ENCODE peak calls at places on chromosomes 16 and 17, in seven cellular contexts. One of them, this sample, is unnamed.

GRCh38 chr17:79980246-79981043 is 55.2 kb downstream of the TBC1D16 start:
- DNase-seq in AG10803: no peak
- DNase-seq in testis: no peak
- DNase-seq in GM06990: no peak
- DNase-seq in WERI-Rb-1: peak; percentile 7
- DNase-seq in GM23338: no peak
- DNase-seq in ascending aorta: no peak
- DNase-seq in this sample: no peak

GRCh38 chr17:80751070-80751459 is 206.4 kb downstream of the RPTOR start:
- DNase-seq in AG10803: peak; percentile 57
- DNase-seq in GM23338: no peak
- DNase-seq in testis: no peak
- DNase-seq in ascending aorta: no peak
- DNase-seq in WERI-Rb-1: no peak
- DNase-seq in GM06990: no peak
- DNase-seq in this sample: no peak

GRCh38 chr16:9014389-9014788 is 50.7 kb upstream of the USP7 start:
- DNase-seq in ascending aorta: no peak
- DNase-seq in AG10803: no peak
- DNase-seq in GM06990: no peak
- DNase-seq in GM23338: no peak
- DNase-seq in WERI-Rb-1: no peak
- DNase-seq in testis: no peak
- DNase-seq in this sample: no peak

GRCh38 chr17:30958187-30958586 is 12.7 kb upstream of the RNF135 start:
- DNase-seq in AG10803: peak; percentile 12
- DNase-seq in WERI-Rb-1: no peak
- DNase-seq in GM23338: no peak
- DNase-seq in testis: no peak
- DNase-seq in ascending aorta: no peak
- DNase-seq in GM06990: no peak
- DNase-seq in this sample: no peak

GRCh38 chr16:22424161-22424937 is 49.9 kb upstream of the CDR2 start:
- DNase-seq in testis: peak; percentile 65
- DNase-seq in ascending aorta: peak; percentile 34
- DNase-seq in GM06990: no peak
- DNase-seq in GM23338: no peak
- DNase-seq in WERI-Rb-1: no peak
- DNase-seq in AG10803: peak; percentile 82
- DNase-seq in this sample: no peak

GRCh38 chr17:30113213-30113612 is 3.4 kb upstream of the NSRP1 start:
- DNase-seq in testis: no peak
- DNase-seq in AG10803: no peak
- DNase-seq in WERI-Rb-1: no peak
- DNase-seq in ascending aorta: no peak
- DNase-seq in GM06990: no peak
- DNase-seq in GM23338: no peak
- DNase-seq in this sample: peak; percentile 35

GRCh38 chr16:641326-642188 is at the start of gene MCRIP2:
- DNase-seq in GM06990: peak; percentile 89
- DNase-seq in WERI-Rb-1: peak; percentile 85
- DNase-seq in AG10803: peak; percentile 72
- DNase-seq in ascending aorta: no peak
- DNase-seq in testis: peak; percentile 88
- DNase-seq in GM23338: peak; percentile 92
- DNase-seq in this sample: peak; percentile 70

GRCh38 chr16:67101683-67102082 is 8.1 kb upstream of the PHAF1 start:
- DNase-seq in ascending aorta: no peak
- DNase-seq in AG10803: peak; percentile 78
- DNase-seq in WERI-Rb-1: no peak
- DNase-seq in GM06990: no peak
- DNase-seq in GM23338: no peak
- DNase-seq in testis: no peak
- DNase-seq in this sample: no peak

GRCh38 chr16:2698996-2699750 is 16.9 kb downstream of the KCTD5 start:
- DNase-seq in ascending aorta: no peak
- DNase-seq in GM23338: no peak
- DNase-seq in AG10803: no peak
- DNase-seq in GM06990: no peak
- DNase-seq in WERI-Rb-1: no peak
- DNase-seq in testis: no peak
- DNase-seq in this sample: no peak

GRCh38 chr16:56841659-56842058 is 23.3 kb upstream of the SLC12A3 start:
- DNase-seq in ascending aorta: no peak
- DNase-seq in GM06990: no peak
- DNase-seq in WERI-Rb-1: no peak
- DNase-seq in testis: no peak
- DNase-seq in GM23338: no peak
- DNase-seq in AG10803: no peak
- DNase-seq in this sample: no peak

GRCh38 chr16:3459401-3460090 is 16.1 kb downstream of the NAA60 start:
- DNase-seq in testis: no peak
- DNase-seq in ascending aorta: no peak
- DNase-seq in WERI-Rb-1: no peak
- DNase-seq in GM06990: no peak
- DNase-seq in GM23338: peak; percentile 87
- DNase-seq in AG10803: no peak
- DNase-seq in this sample: no peak

GRCh38 chr17:77849203-77849602 is 109.3 kb upstream of the TNRC6C start:
- DNase-seq in ascending aorta: no peak
- DNase-seq in AG10803: no peak
- DNase-seq in testis: no peak
- DNase-seq in GM06990: no peak
- DNase-seq in GM23338: no peak
- DNase-seq in WERI-Rb-1: no peak
- DNase-seq in this sample: no peak

GRCh38 chr16:55261301-55261700 is 62.7 kb upstream of the IRX6 start:
- DNase-seq in ascending aorta: no peak
- DNase-seq in GM06990: no peak
- DNase-seq in WERI-Rb-1: no peak
- DNase-seq in testis: no peak
- DNase-seq in AG10803: no peak
- DNase-seq in GM23338: no peak
- DNase-seq in this sample: no peak

GRCh38 chr16:81723098-81723723 is 55.9 kb upstream of the PLCG2 start:
- DNase-seq in ascending aorta: no peak
- DNase-seq in WERI-Rb-1: peak; percentile 22
- DNase-seq in GM23338: peak; percentile 94
- DNase-seq in GM06990: peak; percentile 58
- DNase-seq in AG10803: peak; percentile 79
- DNase-seq in testis: peak; percentile 57
- DNase-seq in this sample: peak; percentile 87

GRCh38 chr16:81259916-81260315 is 21.4 kb downstream of the BCO1 start:
- DNase-seq in ascending aorta: no peak
- DNase-seq in WERI-Rb-1: no peak
- DNase-seq in GM23338: no peak
- DNase-seq in GM06990: no peak
- DNase-seq in AG10803: no peak
- DNase-seq in testis: no peak
- DNase-seq in this sample: no peak

DNA sequence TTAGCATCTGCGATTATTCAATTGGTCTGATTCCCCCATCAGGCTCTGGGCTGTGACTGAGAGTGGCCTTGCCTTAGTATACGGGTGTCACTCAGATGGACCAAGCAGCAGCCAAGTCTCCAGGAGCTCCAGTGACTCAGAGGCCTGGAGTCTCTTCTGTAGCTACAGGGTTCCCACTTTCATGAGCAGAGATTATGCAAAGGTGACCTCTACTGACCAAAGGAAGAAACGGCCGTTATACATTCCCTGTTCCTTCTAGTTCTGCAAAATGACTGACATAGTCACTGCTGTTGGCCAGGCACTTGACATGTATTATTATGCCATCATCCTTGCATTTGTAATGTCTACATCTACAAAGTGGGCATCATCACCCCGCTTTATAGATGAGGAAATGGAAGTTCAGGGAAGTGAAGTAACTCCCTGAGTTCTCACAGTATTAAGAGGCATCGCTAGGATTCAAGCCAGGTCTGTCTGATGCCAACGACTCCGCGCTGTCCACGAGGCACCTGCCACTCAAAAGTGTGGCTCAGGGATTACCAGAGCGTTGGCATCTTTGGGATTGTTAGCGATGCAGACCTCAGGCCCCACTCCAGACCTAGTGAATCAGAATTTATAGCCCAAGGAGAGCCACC is 23.3 kb downstream of the SLC38A7 start:
- DNase-seq in WERI-Rb-1: peak; percentile 60
- DNase-seq in GM06990: no peak
- DNase-seq in testis: peak; percentile 69
- DNase-seq in GM23338: peak; percentile 87
- DNase-seq in AG10803: peak; percentile 87
- DNase-seq in ascending aorta: no peak
- DNase-seq in this sample: peak; percentile 87
- TF ChIP-seq CTCF in WERI-Rb-1: peak; percentile 75
- TF ChIP-seq CTCF in GM06990: peak; percentile 67
- TF ChIP-seq CTCF in testis: peak; percentile 32
- TF ChIP-seq CTCF in GM23338: peak; percentile 90
- TF ChIP-seq CTCF in AG10803: peak; percentile 88
- TF ChIP-seq CTCF in ascending aorta: peak; percentile 27
- TF ChIP-seq CTCF in this sample: peak; percentile 77

DNA sequence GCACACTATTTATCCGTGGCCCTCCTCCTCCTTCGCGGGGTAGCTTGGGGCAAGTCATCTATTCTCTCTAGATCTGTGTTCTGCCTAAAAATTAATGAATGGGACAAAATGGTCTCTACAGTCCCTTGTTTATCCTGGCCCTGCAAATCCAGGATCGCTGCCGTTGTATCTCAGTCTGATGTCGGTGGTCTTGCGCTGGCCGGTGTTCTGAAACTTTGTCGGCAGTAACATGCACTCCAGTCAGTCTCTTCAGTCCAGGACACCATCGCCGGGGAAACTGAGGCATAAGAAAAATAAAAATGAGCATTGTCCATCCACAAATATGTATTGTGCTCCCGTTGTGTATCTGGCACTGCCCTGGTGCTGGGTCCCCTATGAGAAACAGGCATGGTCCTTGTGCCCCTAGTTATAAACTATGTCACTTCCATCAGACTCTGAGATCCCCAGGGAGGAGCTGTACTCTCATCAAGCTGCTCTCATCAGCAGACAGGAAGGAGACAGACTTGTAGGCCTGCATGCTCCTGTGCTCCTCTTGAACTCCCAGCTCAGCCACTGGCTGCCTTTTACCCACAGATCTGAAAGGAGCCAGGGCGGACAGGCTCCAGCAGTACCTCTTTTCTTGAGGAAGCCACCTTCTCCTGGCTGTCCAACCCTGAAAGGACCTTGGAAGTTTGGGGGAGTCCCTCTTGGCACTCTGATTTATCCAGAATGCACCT is 13.7 kb upstream of the CA4 start:
- DNase-seq in WERI-Rb-1: peak; percentile 5
- DNase-seq in GM06990: no peak
- DNase-seq in testis: no peak
- DNase-seq in GM23338: peak; percentile 8
- DNase-seq in ascending aorta: no peak
- DNase-seq in AG10803: no peak
- DNase-seq in this sample: no peak
- H3K4me3 ChIP-seq in WERI-Rb-1: no peak overlapping the region
- H3K4me3 ChIP-seq in GM06990: no peak overlapping the region
- H3K4me3 ChIP-seq in testis: peak overlapping the region; percentile 54
- H3K4me3 ChIP-seq in GM23338: peak overlapping the region; percentile 93
- H3K4me3 ChIP-seq in ascending aorta: peak overlapping the region; percentile 80
- H3K4me3 ChIP-seq in AG10803: peak overlapping the region; percentile 91
- H3K4me3 ChIP-seq in this sample: peak overlapping the region; percentile 74

DNA sequence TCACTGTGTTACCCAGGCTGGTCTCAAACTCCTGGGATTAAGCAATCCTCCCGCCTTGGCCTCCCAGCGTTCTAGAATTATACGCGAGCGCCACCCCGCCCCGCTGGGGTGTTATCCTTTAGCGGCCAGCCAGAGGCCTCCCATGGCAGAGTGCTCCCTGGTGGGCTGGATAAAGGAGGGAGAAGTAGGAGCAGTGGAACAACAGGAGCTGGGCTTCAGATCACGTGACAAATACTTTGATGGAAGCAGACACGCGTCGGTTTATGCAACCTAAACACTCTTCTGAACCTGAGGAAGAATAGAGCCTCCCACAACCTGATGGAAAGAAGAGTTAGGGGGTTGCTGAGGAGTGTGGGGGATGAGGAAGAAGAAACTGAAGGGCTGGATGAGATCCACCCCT is 2114.0 kb downstream of the TP53TG3F start:
- DNase-seq in GM23338: no peak
- DNase-seq in GM06990: no peak
- DNase-seq in testis: no peak
- DNase-seq in ascending aorta: no peak
- DNase-seq in WERI-Rb-1: no peak
- DNase-seq in AG10803: no peak
- DNase-seq in this sample: no peak
- TF ChIP-seq CTCF in GM23338: no peak
- TF ChIP-seq CTCF in GM06990: no peak
- TF ChIP-seq CTCF in testis: no peak
- TF ChIP-seq CTCF in ascending aorta: no peak
- TF ChIP-seq CTCF in WERI-Rb-1: no peak
- TF ChIP-seq CTCF in AG10803: no peak
- TF ChIP-seq CTCF in this sample: no peak

GRCh38 chr17:32266389-32267269 is 997 bp downstream of the RHBDL3 start:
- DNase-seq in ascending aorta: no peak
- DNase-seq in GM06990: no peak
- DNase-seq in testis: no peak
- DNase-seq in WERI-Rb-1: peak; percentile 26
- DNase-seq in GM23338: peak; percentile 81
- DNase-seq in AG10803: no peak
- DNase-seq in this sample: no peak
- H3K4me3 ChIP-seq in ascending aorta: peak overlapping the region; percentile 55
- H3K4me3 ChIP-seq in GM06990: peak overlapping the region; percentile 57
- H3K4me3 ChIP-seq in testis: peak overlapping the region; percentile 44
- H3K4me3 ChIP-seq in WERI-Rb-1: peak overlapping the region; percentile 73
- H3K4me3 ChIP-seq in GM23338: peak overlapping the region; percentile 81
- H3K4me3 ChIP-seq in AG10803: peak overlapping the region; percentile 38
- H3K4me3 ChIP-seq in this sample: peak overlapping the region; percentile 21

DNA sequence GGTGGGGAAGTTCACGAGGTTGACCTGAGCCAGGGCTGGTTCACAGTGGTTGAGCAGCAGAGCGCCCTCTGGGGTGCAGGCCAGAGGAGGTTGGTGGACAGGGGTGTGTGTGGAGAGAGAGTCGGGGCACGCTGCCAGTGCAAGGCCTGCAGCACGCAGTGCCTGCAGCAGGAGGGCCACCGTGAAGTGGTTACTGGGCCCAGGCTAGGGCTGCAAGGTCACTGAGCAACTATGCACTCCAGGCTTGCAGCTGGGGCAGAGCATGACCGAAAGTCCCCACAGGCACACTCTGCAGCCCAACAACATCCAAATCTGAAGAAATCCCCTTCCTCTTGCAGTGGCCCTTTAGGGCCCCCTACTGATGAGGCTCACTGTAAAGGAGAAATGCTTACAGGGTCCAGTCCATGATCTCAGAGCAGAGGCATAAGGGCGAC is 89.1 kb upstream of the NOL11 start:
- DNase-seq in WERI-Rb-1: peak; percentile 53
- DNase-seq in ascending aorta: no peak
- DNase-seq in AG10803: no peak
- DNase-seq in GM23338: peak; percentile 55
- DNase-seq in testis: no peak
- DNase-seq in GM06990: peak; percentile 65
- DNase-seq in this sample: no peak
- TF ChIP-seq CTCF in WERI-Rb-1: peak; percentile 65
- TF ChIP-seq CTCF in ascending aorta: no peak
- TF ChIP-seq CTCF in AG10803: no peak
- TF ChIP-seq CTCF in GM23338: peak; percentile 70
- TF ChIP-seq CTCF in testis: no peak
- TF ChIP-seq CTCF in GM06990: peak; percentile 53
- TF ChIP-seq CTCF in this sample: no peak

GRCh38 chr17:50199651-50200446 is 1.6 kb downstream of the COL1A1 start:
- DNase-seq in AG10803: peak; percentile 93
- DNase-seq in ascending aorta: peak; percentile 83
- DNase-seq in GM23338: peak; percentile 95
- DNase-seq in WERI-Rb-1: peak; percentile 96
- DNase-seq in testis: peak; percentile 90
- DNase-seq in GM06990: peak; percentile 69
- DNase-seq in this sample: peak; percentile 95
- H3K4me3 ChIP-seq in AG10803: peak overlapping the region; percentile 100
- H3K4me3 ChIP-seq in ascending aorta: peak overlapping the region; percentile 54
- H3K4me3 ChIP-seq in GM23338: peak overlapping the region; percentile 63
- H3K4me3 ChIP-seq in WERI-Rb-1: peak overlapping the region; percentile 43
- H3K4me3 ChIP-seq in testis: peak overlapping the region; percentile 74
- H3K4me3 ChIP-seq in GM06990: peak overlapping the region; percentile 53
- H3K4me3 ChIP-seq in this sample: peak overlapping the region; percentile 51